ENCODE peak calls at places on chromosome 3, in eight cellular contexts. Y is OCI-LY7, U is chondrocyte, B is fibroblast of the aortic adventitia, V is astrocyte of the spinal cord, G is endothelial cell, F is stomach, I is cardiac fibroblast. W is an unnamed sample.

GRCh38 chr3:133264920-133265319 is 134.9 kb upstream of the BFSP2 start:
- DNase-seq in Y (no peak), U (no peak), B (no peak), V (no peak), G (no peak), F (no peak), I (no peak), W (no peak)

GRCh38 chr3:119977353-119977752 is 116.9 kb downstream of the GSK3B start:
- DNase-seq in Y (no peak), U (no peak), B (no peak), V (no peak), G (no peak), F (no peak), I (no peak), W (no peak)

GRCh38 chr3:43144811-43145490 is 39.1 kb upstream of the POMGNT2 start:
- DNase-seq in Y (no peak), U (no peak), B (peak; percentile 78), V (peak; percentile 25), G (no peak), F (no peak), I (peak; percentile 85), W (peak; percentile 25)

GRCh38 chr3:50254577-50255250 is 14.2 kb upstream of the SEMA3B start:
- DNase-seq in Y (no peak), U (no peak), B (peak; percentile 42), V (peak; percentile 48), G (peak; percentile 16), F (peak; percentile 64), I (peak; percentile 81), W (no peak)

GRCh38 chr3:25288416-25288815 is 139.6 kb upstream of the RARB start:
- DNase-seq in Y (no peak), U (no peak), B (no peak), V (no peak), G (no peak), F (no peak), I (no peak), W (no peak)

GRCh38 chr3:20648294-20648693 is 462.3 kb upstream of the SGO1 start:
- DNase-seq in Y (no peak), U (no peak), B (peak; percentile 78), V (peak; percentile 86), G (no peak), F (no peak), I (peak; percentile 82), W (peak; percentile 87)

GRCh38 chr3:122513386-122514122 is 1.2 kb downstream of the KPNA1 start:
- DNase-seq in Y (no peak), U (no peak), B (peak; percentile 33), V (no peak), G (no peak), F (no peak), I (peak; percentile 79), W (no peak)

GRCh38 chr3:162390891-162391290 is 894.3 kb downstream of the OTOL1 start:
- DNase-seq in Y (no peak), U (no peak), B (peak; percentile 47), V (peak; percentile 78), G (no peak), F (no peak), I (peak; percentile 90), W (peak; percentile 85)

GRCh38 chr3:195458188-195458800 is 15.5 kb upstream of the ACAP2 start:
- DNase-seq in Y (peak; percentile 23), U (no peak), B (peak; percentile 59), V (peak; percentile 5), G (no peak), F (no peak), I (peak; percentile 39), W (no peak)

DNA sequence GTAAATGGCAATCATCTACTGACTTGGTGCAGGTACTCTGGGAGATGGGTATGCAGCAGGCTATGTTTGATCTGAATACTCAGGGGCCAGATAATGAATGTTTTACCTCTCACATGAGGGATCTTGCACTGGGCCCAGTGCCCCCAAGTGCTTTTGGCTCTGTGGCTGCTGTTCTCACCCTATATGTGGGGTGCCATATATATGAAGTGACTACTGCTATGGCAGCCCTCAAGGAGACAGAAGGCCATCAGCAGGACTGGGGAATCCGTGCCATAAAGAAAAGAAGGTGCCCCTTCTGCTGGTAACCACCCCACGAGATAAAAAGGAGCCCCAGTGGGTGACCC is 302.1 kb downstream of the ZPLD1 start:
- DNase-seq in Y (no peak), U (no peak), B (no peak), V (no peak), G (no peak), F (no peak), I (no peak), W (no peak)
- TF ChIP-seq CTCF in Y (no peak), U (no peak), B (no peak), V (no peak), G (no peak), F (no peak), I (no peak), W (no peak)

GRCh38 chr3:169772951-169773816 is at the start of gene MYNN:
- DNase-seq in Y (peak; percentile 93), U (peak; percentile 94), B (peak; percentile 86), V (peak; percentile 89), G (peak; percentile 88), F (peak; percentile 94), I (peak; percentile 90), W (peak; percentile 82)
- TF ChIP-seq CTCF in Y (peak; percentile 50), U (peak; percentile 46), B (peak; percentile 9), V (no peak), G (no peak), F (no peak), I (peak; percentile 1), W (peak; percentile 51)

GRCh38 chr3:47250309-47251060 is 32.1 kb downstream of the KIF9 start:
- DNase-seq in Y (peak; percentile 54), U (peak; percentile 42), B (peak; percentile 34), V (peak; percentile 26), G (peak; percentile 45), F (peak; percentile 49), I (peak; percentile 61), W (peak; percentile 31)
- TF ChIP-seq CTCF in Y (peak; percentile 80), U (peak; percentile 71), B (peak; percentile 27), V (peak; percentile 44), G (no peak), F (no peak), I (peak; percentile 48), W (peak; percentile 72)

DNA sequence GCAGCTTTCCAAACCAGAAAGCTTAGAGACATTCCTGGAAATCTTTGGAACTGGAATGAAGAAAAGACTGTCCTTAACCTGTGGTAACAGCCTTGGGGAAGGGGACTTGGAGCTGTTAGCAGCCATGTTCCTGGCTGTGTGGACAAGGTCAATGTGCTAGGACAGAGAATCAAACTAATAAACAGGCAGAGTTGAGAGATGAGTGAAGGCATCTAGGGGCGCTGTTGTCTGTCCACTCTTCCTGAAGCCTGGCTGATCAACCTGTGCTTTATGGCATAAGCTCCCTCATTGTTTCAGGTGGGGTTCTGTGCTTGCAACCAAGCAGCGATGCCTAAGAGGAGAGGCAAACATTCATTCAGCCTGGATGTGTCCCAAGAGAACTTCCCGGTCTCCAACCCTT is 19.3 kb downstream of the ZNF860 start:
- DNase-seq in Y (no peak), U (no peak), B (no peak), V (no peak), G (no peak), F (no peak), I (no peak), W (no peak)
- TF ChIP-seq CTCF in Y (no peak), U (no peak), B (no peak), V (no peak), G (no peak), F (no peak), I (no peak), W (no peak)

GRCh38 chr3:196988241-196989029 is 19.8 kb upstream of the PIGZ start:
- DNase-seq in Y (peak; percentile 47), U (peak; percentile 59), B (no peak), V (no peak), G (no peak), F (no peak), I (no peak), W (no peak)
- TF ChIP-seq CTCF in Y (peak; percentile 68), U (no peak), B (no peak), V (no peak), G (no peak), F (no peak), I (no peak), W (peak; percentile 48)

GRCh38 chr3:155978324-155978723 is 107.9 kb downstream of the GMPS start:
- DNase-seq in Y (no peak), U (no peak), B (no peak), V (no peak), G (no peak), F (no peak), I (no peak), W (no peak)
- TF ChIP-seq CTCF in Y (peak; percentile 56), U (peak; percentile 75), B (peak; percentile 32), V (peak; percentile 43), G (no peak), F (no peak), I (peak; percentile 36), W (peak; percentile 72)